ENCODE peak calls at places on chromosomes 11 and 22, in five cellular contexts. R is BJ, A is brain microvascular endothelial cell, N is vagina, G is upper lobe of left lung. T is an unnamed sample. For H3K27me3, the result is how much of the 10 kb centered on the place peaks cover.

GRCh38 chr11:2588809-2589537 is 110.8 kb downstream of the KCNQ1OT1 start:
- DNase-seq in R (no peak), A (no peak), N (peak), G (no peak), T (peak)

GRCh38 chr11:2581931-2582435 is 117.8 kb downstream of the KCNQ1OT1 start:
- DNase-seq in R (no peak), A (no peak), N (peak), G (peak), T (peak)

GRCh38 chr11:16832193-16832539 is 93.7 kb downstream of the C11orf58 start:
- DNase-seq in R (no peak), A (no peak), N (no peak), G (no peak), T (no peak)

GRCh38 chr22:38397189-38398097 is 57.6 kb downstream of the KCNJ4 start:
- DNase-seq in R (no peak), A (no peak), N (peak), G (peak), T (peak)

GRCh38 chr22:26735019-26735409 is 77.6 kb downstream of the MIAT start:
- DNase-seq in R (no peak), A (no peak), N (no peak), G (no peak), T (peak)

GRCh38 chr11:19832901-19833300 is 120.3 kb downstream of the NAV2 start:
- DNase-seq in R (no peak), A (no peak), N (no peak), G (no peak), T (no peak)

GRCh38 chr11:13038366-13038765 is 29.2 kb downstream of the RASSF10 start:
- DNase-seq in R (no peak), A (no peak), N (no peak), G (no peak), T (no peak)

GRCh38 chr22:40679249-40679963 is at the start of gene MCHR1:
- DNase-seq in R (no peak), A (no peak), N (no peak), G (no peak), T (no peak)

GRCh38 chr22:21726650-21727049 is 8.9 kb downstream of the YPEL1 start:
- DNase-seq in R (no peak), A (no peak), N (no peak), G (no peak), T (no peak)

GRCh38 chr11:128888034-128888985 is 2.8 kb upstream of the KCNJ5 start:
- DNase-seq in R (no peak), A (no peak), N (no peak), G (no peak), T (no peak)

GRCh38 chr11:69209936-69210659 is 54.4 kb downstream of the SMIM38 start:
- DNase-seq in R (no peak), A (no peak), N (no peak), G (no peak), T (no peak)

GRCh38 chr11:63871962-63872832 is 33.3 kb downstream of the MARK2 start:
- DNase-seq in R (peak), A (peak), N (peak), G (peak), T (peak)

GRCh38 chr22:47173535-47174021 is 411.1 kb downstream of the TBC1D22A start:
- DNase-seq in R (no peak), A (no peak), N (no peak), G (no peak), T (peak)

DNA sequence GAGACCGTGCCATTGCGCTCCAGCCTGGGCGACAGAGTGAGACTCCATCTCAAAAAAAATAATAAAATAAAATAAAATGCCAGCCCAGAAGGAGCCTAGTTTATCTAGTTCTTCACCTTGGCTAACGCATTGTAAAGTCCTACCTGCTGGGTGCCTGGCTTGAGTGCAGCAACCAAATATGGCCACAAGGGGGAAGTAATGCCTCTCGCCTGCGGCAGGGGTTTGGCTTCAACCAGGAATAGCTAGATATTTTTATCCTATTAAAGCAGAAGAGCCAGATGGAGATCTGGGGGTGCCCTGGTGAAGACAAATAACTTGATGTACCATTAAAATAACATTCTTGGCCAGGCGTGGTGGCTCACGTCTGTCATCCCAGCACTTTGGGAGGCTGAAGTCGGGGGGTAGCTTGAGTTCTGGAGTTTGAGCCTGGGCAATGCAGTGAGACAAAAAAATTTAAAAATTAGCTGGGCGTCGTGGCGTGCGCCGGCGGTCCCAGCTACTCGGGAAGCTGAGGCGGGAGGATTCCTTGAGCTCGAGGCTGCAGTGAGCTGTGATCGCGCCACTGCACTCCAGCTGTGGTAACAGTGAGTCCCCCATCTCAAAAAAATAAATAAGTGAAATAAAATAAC is 20.6 kb upstream of the PLEKHB1 start:
- DNase-seq in R (peak), A (peak), N (no peak), G (peak), T (peak)
- H3K4me3 ChIP-seq in R (peak), A (peak), N (no peak), G (no peak), T (no peak)

DNA sequence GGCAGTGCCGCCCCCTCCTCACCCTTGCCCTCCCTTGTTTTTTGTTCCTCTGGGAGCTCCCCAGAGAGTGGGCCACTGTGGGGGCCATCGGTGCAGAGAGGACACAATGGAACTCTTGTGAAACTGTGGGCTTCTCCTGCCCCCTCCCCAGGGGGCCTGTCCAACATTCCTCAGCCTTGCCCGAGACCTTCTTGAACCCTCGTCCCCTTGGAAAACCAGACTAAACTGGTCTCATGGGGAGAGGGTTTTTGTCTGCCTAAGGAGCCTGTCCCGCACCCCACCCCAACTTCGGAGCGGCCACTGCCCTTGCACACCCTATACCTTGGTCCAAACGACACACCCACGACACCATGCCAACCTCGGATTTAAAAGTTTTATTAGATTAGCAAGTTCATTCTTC is 72.3 kb downstream of the TSPAN18 start:
- DNase-seq in R (no peak), A (no peak), N (no peak), G (no peak), T (no peak)
- TF ChIP-seq CTCF in R (no peak), A (no peak), N (no peak), G (no peak), T (no peak)

DNA sequence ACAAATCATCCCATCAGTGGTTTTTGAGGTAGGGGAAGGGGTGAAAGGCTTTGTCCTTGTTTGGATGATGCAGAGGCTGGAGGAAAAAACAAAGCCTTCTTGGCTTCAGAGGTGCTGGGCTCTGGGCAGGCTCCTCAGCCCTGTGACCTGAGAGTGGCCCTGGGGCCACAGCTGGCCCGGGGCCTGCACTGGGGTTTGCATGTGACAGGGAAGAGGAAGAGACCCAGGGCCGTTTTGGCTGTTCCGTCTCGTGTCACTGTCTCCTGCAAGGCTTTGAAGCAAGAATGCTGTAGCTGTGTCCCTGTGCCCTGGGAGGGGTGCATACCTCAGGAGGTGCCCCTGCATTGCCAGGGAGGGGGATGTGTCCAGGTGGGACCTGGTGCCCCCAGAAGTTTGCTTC is 12.6 kb downstream of the ARHGAP8 start:
- DNase-seq in R (no peak), A (no peak), N (no peak), G (no peak), T (no peak)
- H3K27me3 ChIP-seq in R (under half), A (under half), N (under half), G (under half), T (under half)

GRCh38 chr11:33867566-33867965 is 24.3 kb downstream of the LMO2 start:
- DNase-seq in R (no peak), A (no peak), N (no peak), G (no peak), T (no peak)
- H3K4me3 ChIP-seq in R (no peak), A (no peak), N (no peak), G (no peak), T (no peak)

GRCh38 chr11:75574698-75575265 is 12.7 kb downstream of the SERPINH1 start:
- DNase-seq in R (no peak), A (no peak), N (no peak), G (no peak), T (no peak)
- TF ChIP-seq CTCF in R (peak), A (peak), N (no peak), G (no peak), T (no peak)

DNA sequence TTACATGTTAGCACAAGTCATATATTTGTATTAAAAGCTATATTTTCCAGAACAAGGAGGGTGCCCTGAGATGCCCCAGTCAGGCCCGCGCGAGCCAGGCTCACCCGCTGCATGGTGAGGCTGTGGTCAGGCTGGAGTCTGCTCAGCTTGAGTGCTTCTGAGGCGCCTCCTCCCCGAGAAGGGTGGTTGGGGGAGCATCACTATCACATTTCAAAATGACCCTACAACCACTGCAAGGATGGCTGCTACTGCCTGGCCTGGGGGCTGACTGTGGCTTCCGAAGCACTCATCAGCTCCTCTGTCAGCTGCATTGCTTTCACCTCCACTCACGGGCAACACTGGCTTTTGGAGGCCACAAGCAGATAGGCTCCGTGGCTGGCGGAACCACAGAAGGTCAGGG is 77.1 kb downstream of the SCUBE1 start:
- DNase-seq in R (no peak), A (no peak), N (no peak), G (no peak), T (no peak)
- H3K27me3 ChIP-seq in R (under half), A (under half), N (under half), G (under half), T (under half)

GRCh38 chr11:118883004-118883367 is 706 bp upstream of the CXCR5 start:
- DNase-seq in R (no peak), A (no peak), N (no peak), G (no peak), T (no peak)
- H3K4me3 ChIP-seq in R (no peak), A (no peak), N (no peak), G (no peak), T (no peak)

GRCh38 chr22:36334081-36334831 is 53.5 kb downstream of the MYH9 start:
- DNase-seq in R (no peak), A (no peak), N (no peak), G (peak), T (peak)
- TF ChIP-seq CTCF in R (no peak), A (peak), N (no peak), G (peak), T (peak)

DNA sequence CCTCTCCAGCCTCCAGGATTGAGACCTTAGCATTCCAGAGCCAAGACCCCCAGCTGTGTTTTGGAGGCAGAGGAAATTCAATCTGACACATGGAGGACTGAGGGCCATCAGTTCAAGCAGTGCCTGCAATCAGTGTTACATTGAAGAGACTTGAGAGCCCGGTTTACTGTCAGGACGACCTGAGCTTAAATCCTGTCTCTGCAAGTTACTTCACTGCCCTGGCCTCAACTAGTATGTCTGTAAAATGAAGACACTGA is 35.1 kb downstream of the TRIM29 start:
- DNase-seq in R (no peak), A (no peak), N (no peak), G (no peak), T (no peak)
- H3K27me3 ChIP-seq in R (under half), A (under half), N (under half), G (under half), T (under half)

T was measured in heart left ventricle.